ENCODE peak calls at places on chromosomes 7 and 10, in nine cellular contexts. P is transverse colon, E is suprapubic skin, J is tibial nerve, K is GM12878, O is ovary, Z is A549, S is K562, H is stomach. X is an unnamed sample.

GRCh38 chr10:42961156-42961589 is 115.7 kb upstream of the RET start:
- DNase-seq in H (peak), O (no peak), K (no peak), P (no peak), Z (no peak), J (no peak), S (no peak), E (no peak), X (peak)

GRCh38 chr7:101626758-101627157 is 2.3 kb downstream of the MYL10 start:
- DNase-seq in E (no peak), K (no peak), J (no peak), P (no peak), H (no peak), O (no peak), Z (no peak), S (no peak), X (no peak)

GRCh38 chr7:74289660-74290589 is 718 bp downstream of the CLIP2 start:
- DNase-seq in K (no peak), J (no peak), H (peak), P (peak), S (peak), Z (no peak), E (peak), O (peak), X (peak)

GRCh38 chr7:10225265-10225664 is 748.4 kb upstream of the PHF14 start:
- DNase-seq in S (no peak), K (no peak), H (no peak), P (no peak), J (no peak), E (no peak), Z (no peak), O (no peak), X (no peak)

GRCh38 chr7:151038951-151039849 is 9.1 kb upstream of the ASIC3 start:
- DNase-seq in J (peak), K (no peak), H (peak), S (peak), P (peak), O (peak), Z (peak), E (no peak), X (peak)

GRCh38 chr7:147833549-147833948 is 757.0 kb upstream of the C7orf33 start:
- DNase-seq in P (no peak), S (no peak), E (no peak), Z (no peak), H (no peak), K (no peak), J (no peak), O (no peak), X (no peak)

GRCh38 chr7:102111758-102112119 is 174.9 kb upstream of the SH2B2 start:
- DNase-seq in J (no peak), Z (no peak), E (peak), K (no peak), O (no peak), H (no peak), P (no peak), S (no peak), X (peak)

GRCh38 chr7:4091767-4092166 is 590.3 kb upstream of the FOXK1 start:
- DNase-seq in J (no peak), O (no peak), K (no peak), Z (no peak), E (no peak), P (no peak), H (no peak), S (no peak), X (no peak)

GRCh38 chr10:59336632-59337031 is 25.7 kb downstream of the FAM13C start:
- DNase-seq in H (no peak), J (no peak), O (no peak), S (no peak), E (no peak), P (no peak), K (no peak), Z (no peak), X (no peak)

GRCh38 chr7:150830957-150831356 is 21.4 kb upstream of the AOC1 start:
- DNase-seq in K (no peak), O (no peak), S (no peak), P (peak), J (no peak), E (no peak), Z (no peak), H (no peak), X (no peak)

GRCh38 chr7:34825221-34825620 is 167.2 kb downstream of the NPSR1 start:
- DNase-seq in O (no peak), J (no peak), H (no peak), Z (no peak), S (no peak), P (no peak), K (no peak), E (no peak), X (no peak)

GRCh38 chr10:36531621-36532020 is 593.8 kb upstream of the ANKRD30A start:
- DNase-seq in O (no peak), P (no peak), J (no peak), Z (no peak), E (no peak), H (no peak), K (no peak), S (no peak), X (no peak)

GRCh38 chr7:50497068-50497642 is 47.0 kb upstream of the FIGNL1 start:
- DNase-seq in K (no peak), J (no peak), P (peak), O (no peak), H (no peak), Z (no peak), S (peak), E (no peak), X (no peak)

GRCh38 chr10:22681783-22682183 is 32.6 kb downstream of the PIP4K2A start:
- DNase-seq in J (no peak), Z (peak), K (no peak), S (no peak), P (no peak), H (no peak), E (no peak), O (no peak), X (no peak)

GRCh38 chr7:73707045-73707631 is 12.3 kb downstream of the STX1A start:
- DNase-seq in S (no peak), E (no peak), H (peak), K (no peak), Z (peak), P (peak), J (no peak), O (no peak), X (no peak)

GRCh38 chr10:131848296-131848695 is 52.5 kb upstream of the PPP2R2D start:
- DNase-seq in H (no peak), S (no peak), P (no peak), O (no peak), J (no peak), E (no peak), Z (no peak), K (no peak), X (no peak)

GRCh38 chr7:157474685-157475084 is 137.9 kb downstream of the DNAJB6 start:
- DNase-seq in H (peak), K (no peak), J (no peak), S (peak), O (no peak), E (no peak), P (no peak), Z (peak), X (peak)

GRCh38 chr10:29860159-29860558 is 199.2 kb downstream of the JCAD start:
- DNase-seq in J (no peak), E (no peak), Z (no peak), P (no peak), O (no peak), K (no peak), H (no peak), S (no peak), X (peak)

GRCh38 chr7:45917658-45918057 is 3.4 kb downstream of the IGFBP3 start:
- DNase-seq in O (peak), K (no peak), J (peak), P (peak), E (peak), S (peak), Z (peak), H (peak), X (peak)

GRCh38 chr7:150382123-150382843 is 3.2 kb downstream of the ZNF775 start:
- DNase-seq in S (no peak), K (no peak), J (no peak), E (no peak), P (peak), O (no peak), H (no peak), Z (no peak), X (no peak)

GRCh38 chr10:29828440-29828894 is 193.7 kb upstream of the SVIL start:
- DNase-seq in P (no peak), Z (no peak), K (no peak), J (no peak), S (no peak), E (no peak), O (no peak), H (no peak), X (no peak)

GRCh38 chr10:4691776-4692175 is 134.2 kb upstream of the AKR1E2 start:
- DNase-seq in E (no peak), H (no peak), S (no peak), O (no peak), K (no peak), Z (no peak), J (no peak), P (no peak), X (no peak)

GRCh38 chr7:92953657-92954056 is 117.3 kb upstream of the CDK6 start:
- DNase-seq in Z (no peak), P (no peak), K (no peak), J (no peak), O (no peak), S (no peak), E (no peak), H (no peak), X (no peak)

GRCh38 chr10:119770928-119771327 is 45.1 kb downstream of the INPP5F start:
- DNase-seq in S (no peak), O (no peak), E (no peak), H (no peak), J (no peak), K (no peak), Z (no peak), P (no peak), X (no peak)

GRCh38 chr7:99975782-99976521 is at the start of gene AZGP1:
- DNase-seq in K (no peak), Z (no peak), H (peak), P (peak), O (no peak), S (no peak), E (no peak), J (no peak), X (no peak)

GRCh38 chr10:121077331-121077730 is 226.2 kb downstream of the WDR11 start:
- DNase-seq in Z (no peak), K (no peak), E (peak), P (peak), S (no peak), H (no peak), O (no peak), J (peak), X (no peak)

GRCh38 chr10:69222157-69223027 is 2.3 kb downstream of the HKDC1 start:
- DNase-seq in K (peak), Z (peak), J (peak), H (peak), E (no peak), P (peak), S (peak), O (no peak), X (no peak)

GRCh38 chr10:69218831-69219230 is 1.3 kb upstream of the HKDC1 start:
- DNase-seq in O (no peak), Z (no peak), E (no peak), K (no peak), H (no peak), S (no peak), P (no peak), J (no peak), X (no peak)

GRCh38 chr10:69220510-69220909 is 378 bp downstream of the HKDC1 start:
- DNase-seq in E (no peak), J (no peak), H (no peak), K (no peak), O (no peak), S (no peak), Z (peak), P (no peak), X (no peak)

GRCh38 chr10:69217119-69217754 is 2.9 kb upstream of the HKDC1 start:
- DNase-seq in K (no peak), O (no peak), P (no peak), Z (peak), H (no peak), E (no peak), S (no peak), J (no peak), X (no peak)

GRCh38 chr10:69220041-69220451 is at the start of gene HKDC1:
- DNase-seq in J (no peak), P (no peak), K (no peak), H (no peak), E (no peak), S (no peak), O (no peak), Z (peak), X (no peak)
- H3K4me3 ChIP-seq in J (no peak), P (no peak), K (no peak), H (no peak), E (no peak), S (no peak), O (no peak), Z (peak), X (no peak)

GRCh38 chr10:79442171-79443040 is 3.0 kb downstream of the ZCCHC24 start:
- DNase-seq in E (peak), J (no peak), S (no peak), Z (no peak), K (no peak), H (no peak), O (no peak), P (no peak), X (no peak)

GRCh38 chr10:79441433-79441832 is 4.0 kb downstream of the ZCCHC24 start:
- DNase-seq in P (no peak), S (no peak), E (no peak), Z (no peak), H (no peak), O (no peak), K (no peak), J (no peak), X (no peak)

GRCh38 chr10:79445217-79445707 is at the start of gene ZCCHC24:
- DNase-seq in Z (peak), S (no peak), O (no peak), K (no peak), P (peak), H (peak), J (no peak), E (peak), X (no peak)

GRCh38 chr10:79444243-79445119 is 943 bp downstream of the ZCCHC24 start:
- DNase-seq in H (peak), O (peak), K (no peak), J (no peak), P (peak), Z (peak), E (peak), S (peak), X (peak)

DNA sequence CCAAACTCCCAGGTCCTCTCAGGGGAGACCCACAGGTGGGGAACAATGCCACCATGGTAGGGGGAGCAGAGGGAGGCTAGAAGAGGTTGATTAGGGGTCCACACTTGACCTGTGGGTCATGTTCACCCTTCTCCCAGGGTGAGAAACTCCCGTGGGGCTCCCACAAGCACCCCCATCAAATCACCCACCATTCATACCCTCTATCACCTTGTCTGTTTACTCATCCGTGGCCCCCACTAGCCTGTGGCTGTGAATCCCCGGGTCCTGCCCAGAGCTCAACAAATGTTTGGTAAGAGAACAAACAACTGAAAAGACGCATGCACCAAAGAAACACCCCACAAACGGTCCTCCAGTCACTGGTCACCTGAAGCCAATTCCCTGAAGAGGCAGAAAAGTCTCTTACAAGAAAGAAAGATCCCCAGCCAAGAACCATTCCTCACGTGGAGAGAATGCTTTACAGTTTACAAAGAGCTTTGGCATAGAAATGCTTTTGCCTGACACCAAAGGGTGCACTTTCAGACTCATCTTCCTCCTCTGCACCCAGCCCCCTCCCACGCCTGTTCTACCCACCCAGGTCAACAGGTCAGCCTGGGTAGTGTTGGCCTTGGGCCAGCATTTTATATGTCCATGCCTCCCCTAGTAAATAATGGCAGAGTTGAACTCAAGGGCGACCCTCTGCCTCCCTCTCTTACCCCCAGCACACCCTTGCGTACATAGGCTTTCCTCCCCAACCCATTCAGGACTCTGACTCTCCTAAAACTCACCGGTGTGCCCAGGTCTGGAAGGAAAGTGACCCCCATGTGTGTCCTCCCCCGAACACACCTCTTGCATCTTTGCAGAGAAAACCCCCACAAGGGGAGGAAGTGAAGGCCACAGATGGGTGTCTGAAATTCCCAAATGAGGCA is 1.8 kb downstream of the ZCCHC24 start:
- DNase-seq in E (peak), J (no peak), P (no peak), K (no peak), S (no peak), O (no peak), Z (no peak), H (no peak), X (no peak)
- TF ChIP-seq EP300 in E (no peak), J (no peak), P (no peak), K (no peak), S (no peak), O (no peak), Z (no peak), H (no peak), X (no peak)

GRCh38 chr7:28013019-28013418 is 167.6 kb downstream of the JAZF1 start:
- DNase-seq in J (no peak), K (no peak), Z (no peak), P (no peak), E (no peak), O (no peak), S (no peak), H (no peak), X (no peak)

GRCh38 chr7:28015169-28015568 is 165.4 kb downstream of the JAZF1 start:
- DNase-seq in S (no peak), J (no peak), O (no peak), E (no peak), P (no peak), H (no peak), Z (no peak), K (no peak), X (no peak)

GRCh38 chr7:28016297-28016696 is 164.3 kb downstream of the JAZF1 start:
- DNase-seq in Z (no peak), S (no peak), O (no peak), J (no peak), K (no peak), H (no peak), E (no peak), P (no peak), X (no peak)

GRCh38 chr7:28017372-28017771 is 163.2 kb downstream of the JAZF1 start:
- DNase-seq in O (no peak), P (no peak), K (no peak), H (no peak), S (no peak), Z (no peak), E (no peak), J (no peak), X (no peak)

DNA sequence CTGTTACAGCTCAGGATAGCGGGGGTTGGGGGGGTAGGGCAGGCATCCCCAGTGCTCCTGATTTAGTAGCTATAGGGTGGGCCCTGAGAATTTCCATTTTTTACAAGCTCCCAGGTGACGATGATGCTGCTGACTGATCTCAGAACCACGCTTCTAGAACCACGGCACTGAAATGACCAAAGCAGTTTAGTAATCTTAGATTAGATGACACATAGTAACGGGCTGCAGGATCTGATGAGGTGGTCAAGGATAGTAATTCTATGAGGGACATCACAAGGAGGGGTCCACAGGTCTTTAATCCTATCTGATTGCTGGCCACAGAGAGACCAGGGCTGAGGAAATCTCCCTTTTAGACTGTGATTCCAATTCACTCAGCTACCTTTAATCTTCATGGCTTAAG is 167.2 kb downstream of the JAZF1 start:
- DNase-seq in H (no peak), P (no peak), O (no peak), J (no peak), S (no peak), Z (no peak), K (no peak), E (no peak), X (no peak)
- H3K4me3 ChIP-seq in H (no peak), P (no peak), O (no peak), J (no peak), S (no peak), Z (no peak), K (no peak), E (no peak), X (no peak)

GRCh38 chr10:69800665-69801064 is 1.0 kb upstream of the COL13A1 start:
- DNase-seq in O (no peak), J (no peak), E (no peak), K (no peak), H (no peak), S (no peak), Z (no peak), P (no peak), X (no peak)

GRCh38 chr10:69801094-69801433 is 642 bp upstream of the COL13A1 start:
- DNase-seq in E (no peak), O (peak), Z (peak), J (peak), P (peak), H (peak), K (no peak), S (peak), X (peak)

GRCh38 chr10:69801434-69802315 is at the start of gene COL13A1:
- DNase-seq in K (no peak), Z (peak), H (no peak), P (peak), E (peak), O (peak), J (no peak), S (peak), X (no peak)

GRCh38 chr10:69803809-69804208 is 2.1 kb downstream of the COL13A1 start:
- DNase-seq in O (no peak), P (no peak), K (no peak), E (no peak), H (no peak), S (no peak), J (no peak), Z (no peak), X (no peak)

DNA sequence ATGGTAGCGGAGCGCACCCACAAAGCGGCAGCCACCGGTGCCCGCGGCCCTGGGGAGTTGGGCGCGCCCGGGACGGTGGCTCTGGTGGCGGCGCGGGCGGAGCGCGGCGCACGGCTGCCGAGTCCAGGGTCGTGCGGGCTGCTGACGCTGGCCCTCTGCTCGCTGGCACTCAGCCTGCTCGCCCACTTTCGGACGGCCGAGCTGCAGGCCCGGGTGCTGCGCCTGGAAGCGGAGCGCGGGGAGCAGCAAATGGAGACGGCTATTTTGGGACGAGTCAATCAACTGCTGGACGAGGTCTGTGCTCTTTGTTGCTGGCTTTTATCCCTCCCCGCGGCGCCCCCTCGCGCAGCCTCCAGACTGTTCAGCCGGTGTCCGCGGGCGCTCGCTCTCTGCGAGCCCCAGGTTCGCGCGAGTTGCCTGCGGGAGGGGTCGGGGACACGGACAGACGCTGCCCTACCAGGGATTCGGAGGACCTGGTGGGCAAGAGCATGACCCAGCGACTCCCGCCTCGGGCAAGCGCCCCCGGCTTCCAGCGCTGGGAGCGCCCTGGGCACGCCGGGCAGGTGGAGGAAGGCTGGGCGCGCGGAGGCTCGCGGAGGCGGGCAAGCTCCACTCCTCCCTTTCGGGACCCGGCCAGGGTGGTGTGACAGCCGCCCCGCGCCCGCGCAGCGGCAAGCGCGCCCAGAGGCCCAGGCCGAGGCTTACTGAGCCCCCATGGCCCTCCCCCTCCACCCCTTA is 887 bp downstream of the COL13A1 start:
- DNase-seq in J (no peak), H (no peak), O (no peak), K (no peak), E (no peak), P (no peak), Z (no peak), S (no peak), X (no peak)
- TF ChIP-seq EP300 in J (no peak), H (no peak), O (no peak), K (no peak), E (no peak), P (no peak), Z (no peak), S (no peak), X (no peak)

X was measured in sigmoid colon.